ENCODE peak calls at places on chromosomes 5 and 9, in six cellular contexts. V is stimulated activated CD4-positive, alpha-beta T cell treated with anti-CD3 and anti-CD28 coated beads, Interleukin-1b, Interleukin-23, amount 100 ng/mL, for 24 hours; X is head of caudate nucleus; U is stimulated activated CD8-positive, alpha-beta memory T cell treated with anti-CD3 and anti-CD28 coated beads, Interleukin-2, amount 100 ng/mL, for 1 hour; L is iris pigment epithelial cell; J is cardiac muscle cell. Z is an unnamed sample.

GRCh38 chr9:95764490-95764889 is 111.0 kb upstream of the ERCC6L2 start:
- DNase-seq in V (no peak), X (no peak), L (no peak), U (no peak), J (no peak), Z (no peak)

GRCh38 chr9:83059417-83059816 is 3.5 kb downstream of the RASEF start:
- DNase-seq in X (no peak), V (no peak), L (no peak), J (no peak), U (no peak), Z (no peak)

GRCh38 chr9:19828586-19828985 is 39.7 kb upstream of the SLC24A2 start:
- DNase-seq in U (no peak), L (no peak), V (no peak), J (no peak), X (no peak), Z (no peak)

GRCh38 chr5:149962040-149962439 is 1.5 kb downstream of the SLC26A2 start:
- DNase-seq in X (no peak), L (peak), J (peak), V (no peak), U (no peak), Z (no peak)

GRCh38 chr9:87337335-87338074 is 160.2 kb upstream of the DAPK1 start:
- DNase-seq in V (no peak), J (peak), L (peak), U (no peak), X (no peak), Z (no peak)

GRCh38 chr9:126615791-126616447 is 2.2 kb downstream of the LMX1B start:
- DNase-seq in J (no peak), X (no peak), V (no peak), U (no peak), L (no peak), Z (no peak)

GRCh38 chr5:132017316-132017715 is 5.9 kb upstream of the ACSL6 start:
- DNase-seq in U (no peak), J (no peak), X (no peak), L (no peak), V (no peak), Z (no peak)

GRCh38 chr5:32604800-32605765 is 19.7 kb downstream of the SUB1 start:
- DNase-seq in V (no peak), X (no peak), U (no peak), L (no peak), J (no peak), Z (no peak)

GRCh38 chr9:32431940-32432555 is 47.6 kb downstream of the ACO1 start:
- DNase-seq in X (peak), V (peak), J (peak), U (no peak), L (peak), Z (peak)

GRCh38 chr5:24347206-24347605 is 297.6 kb downstream of the CDH10 start:
- DNase-seq in J (no peak), V (no peak), X (no peak), L (no peak), U (no peak), Z (no peak)

GRCh38 chr5:100761192-100761591 is 141.9 kb downstream of the ST8SIA4 start:
- DNase-seq in J (no peak), U (no peak), L (peak), X (no peak), V (no peak), Z (peak)

GRCh38 chr9:3435732-3436131 is 90.1 kb downstream of the RFX3 start:
- DNase-seq in U (no peak), V (no peak), L (peak), X (no peak), J (no peak), Z (no peak)

GRCh38 chr9:71981944-71982343 is 70.5 kb downstream of the C9orf85 start:
- DNase-seq in U (no peak), J (no peak), V (no peak), L (no peak), X (no peak), Z (no peak)

GRCh38 chr5:72693001-72693442 is 123.4 kb upstream of the TNPO1 start:
- DNase-seq in V (no peak), X (no peak), J (peak), L (peak), U (no peak), Z (no peak)

GRCh38 chr9:9100070-9100469 is 1300.5 kb upstream of the DMAC1 start:
- DNase-seq in X (no peak), J (no peak), V (no peak), L (no peak), U (no peak), Z (no peak)

GRCh38 chr5:13708906-13709305 is 235.6 kb downstream of the DNAH5 start:
- DNase-seq in X (no peak), U (no peak), L (no peak), J (no peak), V (no peak), Z (no peak)

Z was measured in NCI-H460.